ENCODE peak calls at places on chromosomes 13 and 19, in seven cellular contexts. T is breast epithelium, B is sigmoid colon, G is vagina, H is HCT116, O is spleen, P is GM23338. U is an unnamed sample. For H3K4me1, the result is how much of the 10 kb centered on the place peaks cover.

GRCh38 chr19:19406878-19407639 is 1.6 kb downstream of the GATAD2A start:
- DNase-seq in T (no peak), B (peak), G (no peak), H (no peak), O (peak), P (no peak), U (peak)

GRCh38 chr19:14113762-14114414 is 3.7 kb downstream of the PRKACA start:
- DNase-seq in T (no peak), B (no peak), G (no peak), H (peak), O (peak), P (peak), U (no peak)

GRCh38 chr13:94764576-94765321 is 52.4 kb upstream of the SOX21 start:
- DNase-seq in T (no peak), B (no peak), G (no peak), H (no peak), O (no peak), P (no peak), U (no peak)

GRCh38 chr13:66506979-66507378 is 723.2 kb downstream of the PCDH9 start:
- DNase-seq in T (no peak), B (no peak), G (no peak), H (no peak), O (no peak), P (no peak), U (no peak)

GRCh38 chr13:44263920-44264610 is 109.6 kb upstream of the SERP2 start:
- DNase-seq in T (no peak), B (no peak), G (no peak), H (no peak), O (no peak), P (no peak), U (peak)

GRCh38 chr19:18468930-18469244 is 31.0 kb upstream of the ISYNA1 start:
- DNase-seq in T (no peak), B (peak), G (no peak), H (no peak), O (peak), P (no peak), U (peak)

GRCh38 chr19:29671393-29672076 is 6.3 kb downstream of the PLEKHF1 start:
- DNase-seq in T (peak), B (peak), G (no peak), H (no peak), O (peak), P (peak), U (peak)

GRCh38 chr13:73138276-73138950 is 79.6 kb downstream of the KLF5 start:
- DNase-seq in T (no peak), B (no peak), G (no peak), H (no peak), O (no peak), P (peak), U (no peak)

GRCh38 chr13:25571237-25571636 is 199.5 kb downstream of the ATP8A2 start:
- DNase-seq in T (no peak), B (no peak), G (no peak), H (no peak), O (no peak), P (peak), U (no peak)

GRCh38 chr13:41411536-41411935 is 45.8 kb upstream of the RGCC start:
- DNase-seq in T (no peak), B (no peak), G (no peak), H (peak), O (peak), P (peak), U (no peak)

DNA sequence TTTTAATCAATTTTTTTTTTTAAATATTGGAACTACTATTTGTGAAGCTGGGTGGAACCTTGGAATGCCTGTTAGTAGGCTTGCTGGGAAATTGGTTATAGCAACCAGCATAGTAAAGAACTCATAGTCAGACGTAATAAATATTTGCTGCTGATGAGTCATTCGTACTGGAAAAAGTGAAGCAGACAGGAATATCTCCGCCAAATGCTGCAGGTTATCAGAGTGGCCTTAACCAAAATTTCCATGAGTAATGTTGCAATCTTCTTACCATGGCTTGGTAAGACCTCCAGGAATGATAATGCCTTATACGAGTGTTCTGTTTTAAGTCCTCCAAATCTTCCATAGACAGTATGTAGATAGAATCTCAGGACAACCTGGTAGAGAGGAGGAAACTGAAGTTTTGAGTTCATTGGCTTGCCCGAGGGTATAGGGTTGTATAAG is 34.2 kb downstream of the MBNL2 start:
- DNase-seq in T (no peak), B (no peak), G (no peak), H (peak), O (no peak), P (no peak), U (no peak)
- H3K4me1 ChIP-seq in T (under half), B (half or more), G (half or more), H (half or more), O (under half), P (under half), U (half or more)

DNA sequence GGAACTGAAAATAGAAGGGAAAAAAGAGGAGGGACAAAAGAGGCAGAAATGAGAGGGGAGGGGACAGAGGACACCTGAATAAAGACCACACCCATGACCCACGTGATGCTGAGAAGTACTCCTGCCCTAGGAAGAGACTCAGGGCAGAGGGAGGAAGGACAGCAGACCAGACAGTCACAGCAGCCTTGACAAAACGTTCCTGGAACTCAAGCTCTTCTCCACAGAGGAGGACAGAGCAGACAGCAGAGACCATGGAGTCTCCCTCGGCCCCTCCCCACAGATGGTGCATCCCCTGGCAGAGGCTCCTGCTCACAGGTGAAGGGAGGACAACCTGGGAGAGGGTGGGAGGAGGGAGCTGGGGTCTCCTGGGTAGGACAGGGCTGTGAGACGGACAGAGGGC is at the start of gene CEACAM5:
- DNase-seq in T (no peak), B (no peak), G (peak), H (no peak), O (peak), P (no peak), U (no peak)
- TF ChIP-seq POLR2AphosphoS5 in T (no peak), B (no peak), G (no peak), H (no peak), O (no peak), P (no peak), U (no peak)

GRCh38 chr19:38697641-38698071 is 46.6 kb downstream of the CAPN12 start:
- DNase-seq in T (no peak), B (no peak), G (no peak), H (no peak), O (no peak), P (no peak), U (no peak)
- H3K4me1 ChIP-seq in T (under half), B (half or more), G (half or more), H (under half), O (half or more), P (under half), U (half or more)

GRCh38 chr19:8208119-8208709 is 956 bp upstream of the CERS4 start:
- DNase-seq in T (no peak), B (peak), G (no peak), H (no peak), O (no peak), P (peak), U (peak)

GRCh38 chr19:8208710-8209110 is 460 bp upstream of the CERS4 start:
- DNase-seq in T (peak), B (no peak), G (no peak), H (no peak), O (no peak), P (no peak), U (no peak)

GRCh38 chr19:8209111-8209964 is at the start of gene CERS4:
- DNase-seq in T (peak), B (peak), G (no peak), H (no peak), O (peak), P (peak), U (peak)

GRCh38 chr19:8204961-8205360 is 4.2 kb upstream of the CERS4 start:
- DNase-seq in T (peak), B (no peak), G (no peak), H (no peak), O (no peak), P (peak), U (peak)

GRCh38 chr19:8206147-8207087 is 2.8 kb upstream of the CERS4 start:
- DNase-seq in T (no peak), B (no peak), G (no peak), H (no peak), O (no peak), P (peak), U (no peak)
- TF ChIP-seq POLR2AphosphoS5 in T (no peak), B (no peak), G (no peak), H (no peak), O (no peak), P (no peak), U (no peak)

DNA sequence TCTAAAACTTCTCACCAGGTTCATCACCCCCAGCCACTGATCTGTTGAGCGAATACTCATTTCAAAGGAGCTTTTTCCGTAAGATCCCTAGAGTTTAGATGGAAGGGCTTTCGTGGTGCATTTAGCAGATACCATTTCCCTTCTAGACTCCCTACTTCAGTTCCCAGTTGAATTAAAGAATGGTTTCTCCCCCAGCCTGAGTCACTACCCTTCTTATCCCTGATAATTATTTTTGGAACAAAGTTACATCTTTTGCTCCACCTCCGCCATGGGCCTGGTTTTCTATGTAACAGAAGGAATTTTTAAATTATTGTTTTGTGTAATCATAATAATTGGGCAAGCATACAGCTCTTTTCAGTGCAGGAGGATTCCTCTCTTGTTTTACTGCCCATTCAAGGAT is 22.0 kb downstream of the USPL1 start:
- DNase-seq in T (no peak), B (no peak), G (no peak), H (no peak), O (no peak), P (no peak), U (no peak)
- H3K4me1 ChIP-seq in T (under half), B (under half), G (under half), H (under half), O (under half), P (under half), U (under half)

GRCh38 chr19:49468746-49469447 is 5.1 kb upstream of the FLT3LG start:
- DNase-seq in T (no peak), B (peak), G (no peak), H (no peak), O (peak), P (peak), U (peak)
- TF ChIP-seq POLR2AphosphoS5 in T (peak), B (no peak), G (peak), H (no peak), O (no peak), P (no peak), U (no peak)

GRCh38 chr13:23377603-23378002 is 55.9 kb downstream of the SACS start:
- DNase-seq in T (no peak), B (no peak), G (no peak), H (no peak), O (no peak), P (no peak), U (no peak)
- H3K4me1 ChIP-seq in T (under half), B (under half), G (under half), H (under half), O (half or more), P (under half), U (under half)

DNA sequence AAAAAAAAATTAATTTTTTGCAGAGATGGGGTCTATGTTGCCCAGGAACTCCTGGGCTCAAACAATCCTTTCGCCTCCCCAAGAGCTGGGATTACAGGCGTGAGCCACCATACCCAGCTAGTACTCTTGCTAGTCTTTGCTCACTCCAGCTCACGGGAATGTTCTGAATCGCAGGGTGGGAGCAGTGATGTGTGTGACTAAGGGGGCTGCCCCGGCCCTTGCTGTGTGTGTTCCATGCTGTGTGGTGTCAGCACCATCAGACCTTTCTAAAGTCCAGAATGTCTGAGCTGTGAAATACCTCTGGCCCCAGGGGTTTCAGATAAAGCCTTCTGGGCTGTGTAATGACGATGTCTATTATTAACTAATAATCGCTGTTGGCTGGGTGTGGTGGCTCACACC is 2.6 kb downstream of the ACP4 start:
- DNase-seq in T (no peak), B (no peak), G (no peak), H (no peak), O (no peak), P (no peak), U (no peak)
- TF ChIP-seq POLR2AphosphoS5 in T (no peak), B (no peak), G (no peak), H (no peak), O (no peak), P (no peak), U (no peak)

GRCh38 chr13:99225078-99225477 is 24.4 kb downstream of the UBAC2 start:
- DNase-seq in T (no peak), B (no peak), G (no peak), H (no peak), O (no peak), P (no peak), U (no peak)
- H3K4me1 ChIP-seq in T (under half), B (under half), G (half or more), H (under half), O (half or more), P (under half), U (under half)

DNA sequence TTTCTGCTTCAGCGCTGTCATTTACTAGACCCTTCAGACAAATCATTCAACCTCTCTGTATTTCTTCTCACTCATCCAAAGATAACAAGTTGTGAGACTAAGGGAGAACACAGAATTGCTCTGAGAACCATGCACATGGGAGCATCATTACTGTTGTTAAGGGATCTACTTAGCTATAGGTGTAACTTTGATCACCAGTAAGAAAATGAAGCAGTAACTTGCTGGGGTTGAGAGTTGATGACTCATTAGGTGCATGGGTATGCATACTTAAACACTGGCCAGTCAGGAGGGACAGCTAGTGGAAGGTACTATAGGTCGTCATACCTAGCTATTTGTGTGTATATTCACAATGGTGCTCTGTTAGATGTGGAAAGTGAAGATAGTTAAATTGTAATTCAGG is 61.5 kb downstream of the B3GLCT start:
- DNase-seq in T (no peak), B (no peak), G (no peak), H (no peak), O (no peak), P (no peak), U (no peak)
- TF ChIP-seq POLR2AphosphoS5 in T (no peak), B (no peak), G (no peak), H (no peak), O (no peak), P (no peak), U (no peak)